ENCODE peak calls at places on chromosomes 12 and 14, in five cellular contexts. I, V, O, B and H are unnamed samples.

GRCh38 chr14:69663322-69663686 is 51.9 kb downstream of the SUSD6 start:
- DNase-seq in I (peak), V (peak), O (no peak), B (no peak), H (no peak)

GRCh38 chr12:6044082-6044481 is 80.4 kb downstream of the VWF start:
- DNase-seq in I (no peak), V (peak), O (no peak), B (no peak), H (no peak)

GRCh38 chr12:46332260-46332659 is 40.3 kb downstream of the SLC38A2 start:
- DNase-seq in I (no peak), V (peak), O (peak), B (peak), H (no peak)

GRCh38 chr12:106282457-106283097 is 20.0 kb upstream of the TCP11L2 start:
- DNase-seq in I (no peak), V (peak), O (peak), B (peak), H (no peak)

GRCh38 chr14:105272623-105273022 is 24.3 kb downstream of the BTBD6 start:
- DNase-seq in I (no peak), V (no peak), O (no peak), B (no peak), H (no peak)

GRCh38 chr14:39988939-39989338 is 556.7 kb upstream of the FBXO33 start:
- DNase-seq in I (no peak), V (peak), O (no peak), B (peak), H (no peak)

GRCh38 chr12:24197517-24197916 is 248.0 kb upstream of the SOX5 start:
- DNase-seq in I (no peak), V (no peak), O (no peak), B (no peak), H (no peak)

GRCh38 chr14:64654931-64655330 is 49.3 kb upstream of the PLEKHG3 start:
- DNase-seq in I (no peak), V (peak), O (no peak), B (no peak), H (no peak)

GRCh38 chr12:88393017-88393767 is 187.1 kb downstream of the KITLG start:
- DNase-seq in I (no peak), V (peak), O (peak), B (peak), H (no peak)

GRCh38 chr14:104472073-104472472 is 107.5 kb upstream of the C14orf180 start:
- DNase-seq in I (no peak), V (no peak), O (no peak), B (no peak), H (no peak)

GRCh38 chr14:64698899-64699298 is 5.3 kb upstream of the PLEKHG3 start:
- DNase-seq in I (peak), V (no peak), O (no peak), B (no peak), H (no peak)

GRCh38 chr14:96592591-96593388 is 90.6 kb downstream of the PAPOLA start:
- DNase-seq in I (peak), V (peak), O (peak), B (peak), H (no peak)

GRCh38 chr14:75299064-75299463 is 20.4 kb downstream of the FOS start:
- DNase-seq in I (peak), V (peak), O (no peak), B (peak), H (no peak)

GRCh38 chr12:5872745-5873144 is 72.3 kb downstream of the ANO2 start:
- DNase-seq in I (no peak), V (peak), O (peak), B (no peak), H (peak)

GRCh38 chr14:70281938-70282337 is 77.5 kb downstream of the COX16 start:
- DNase-seq in I (no peak), V (no peak), O (no peak), B (no peak), H (no peak)

GRCh38 chr12:4214912-4215861 is 58.4 kb upstream of the CCND2 start:
- DNase-seq in I (peak), V (no peak), O (no peak), B (peak), H (no peak)

GRCh38 chr14:49417790-49418189 is 168.4 kb downstream of the RPS29 start:
- DNase-seq in I (no peak), V (no peak), O (no peak), B (no peak), H (no peak)

GRCh38 chr12:119780786-119781434 is 96.2 kb downstream of the CIT start:
- DNase-seq in I (no peak), V (peak), O (peak), B (peak), H (no peak)

GRCh38 chr14:80973918-80974317 is 18.5 kb downstream of the TSHR start:
- DNase-seq in I (no peak), V (peak), O (no peak), B (no peak), H (no peak)

GRCh38 chr12:1834186-1834925 is 14.0 kb downstream of the LRTM2 start:
- DNase-seq in I (no peak), V (no peak), O (no peak), B (no peak), H (no peak)

GRCh38 chr12:3836641-3837040 is 36.6 kb downstream of the PARP11 start:
- DNase-seq in I (no peak), V (no peak), O (no peak), B (no peak), H (no peak)

GRCh38 chr14:65704412-65704811 is 291.9 kb downstream of the FUT8 start:
- DNase-seq in I (no peak), V (peak), O (peak), B (peak), H (no peak)

GRCh38 chr14:68476212-68476964 is 316.5 kb downstream of the ZFP36L1 start:
- DNase-seq in I (peak), V (peak), O (peak), B (peak), H (no peak)

GRCh38 chr12:46839964-46840363 is 14.2 kb upstream of the SLC38A4 start:
- DNase-seq in I (no peak), V (peak), O (peak), B (no peak), H (no peak)

GRCh38 chr14:104331871-104332605 is 193.7 kb downstream of the KIF26A start:
- DNase-seq in I (peak), V (no peak), O (no peak), B (no peak), H (no peak)

GRCh38 chr14:96564389-96564788 is 62.2 kb downstream of the PAPOLA start:
- DNase-seq in I (no peak), V (peak), O (no peak), B (peak), H (no peak)

GRCh38 chr14:32494566-32495434 is 165.7 kb downstream of the AKAP6 start:
- DNase-seq in I (no peak), V (peak), O (peak), B (no peak), H (no peak)
- H3K4me3 ChIP-seq in I (no peak), V (peak), O (peak), B (no peak), H (no peak)

GRCh38 chr14:51431741-51432140 is 191.7 kb downstream of the TMX1 start:
- DNase-seq in I (no peak), V (no peak), O (no peak), B (no peak), H (no peak)

GRCh38 chr14:51428981-51429380 is 188.9 kb downstream of the TMX1 start:
- DNase-seq in I (no peak), V (no peak), O (no peak), B (no peak), H (no peak)

GRCh38 chr14:51431033-51431709 is 191.1 kb downstream of the TMX1 start:
- DNase-seq in I (no peak), V (peak), O (no peak), B (peak), H (no peak)

GRCh38 chr14:51430600-51430999 is 190.6 kb downstream of the TMX1 start:
- DNase-seq in I (no peak), V (peak), O (no peak), B (no peak), H (no peak)

GRCh38 chr14:51430079-51430478 is 190.0 kb downstream of the TMX1 start:
- DNase-seq in I (no peak), V (peak), O (no peak), B (no peak), H (no peak)
- H3K4me3 ChIP-seq in I (no peak), V (peak), O (no peak), B (no peak), H (no peak)

DNA sequence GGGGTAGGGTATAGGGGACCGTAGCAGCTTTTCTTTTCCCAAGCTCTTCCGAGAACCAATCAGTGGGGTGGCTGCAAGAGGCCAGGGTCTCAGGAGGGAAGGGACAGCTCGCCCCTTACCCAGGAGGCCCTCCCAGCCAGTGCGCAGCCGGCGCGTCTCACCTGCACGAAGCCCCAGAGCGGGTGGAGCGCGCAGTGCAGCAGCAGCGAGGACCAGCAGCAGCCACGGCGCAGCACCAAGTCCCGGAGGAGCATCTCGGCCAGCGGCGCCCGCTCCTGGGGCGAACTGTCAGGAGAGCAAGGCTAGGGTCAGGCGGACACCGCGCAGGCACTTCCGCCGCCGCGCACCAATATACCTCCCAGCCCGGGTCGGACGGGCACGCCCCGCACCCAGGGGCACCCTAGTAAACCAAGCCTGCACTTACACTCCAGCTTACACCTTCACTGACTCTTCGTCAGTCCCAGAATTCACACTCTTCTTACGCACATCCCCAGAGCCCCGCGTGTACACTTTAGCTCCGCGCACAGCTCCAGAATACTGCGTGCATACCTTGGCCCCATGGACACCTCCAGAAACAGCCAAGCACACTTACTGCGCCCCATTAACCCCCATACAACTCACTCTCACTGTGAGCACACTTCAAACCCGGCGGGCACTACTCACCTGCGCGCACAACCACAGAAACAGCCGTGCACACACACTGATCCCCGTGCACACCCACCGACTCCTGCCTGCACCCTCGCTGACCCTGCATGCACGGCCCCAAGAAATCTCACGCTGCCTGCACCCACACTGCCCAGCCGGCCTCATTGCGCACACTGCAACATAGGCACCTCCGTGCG is 599 bp downstream of the PRIMA1 start:
- DNase-seq in I (no peak), V (no peak), O (no peak), B (no peak), H (no peak)
- H3K4me3 ChIP-seq in I (no peak), V (no peak), O (no peak), B (no peak), H (peak)

GRCh38 chr14:23068792-23069412 is 11.6 kb upstream of the CDH24 start:
- DNase-seq in I (peak), V (peak), O (peak), B (peak), H (no peak)

GRCh38 chr14:23071244-23071974 is 14.1 kb upstream of the CDH24 start:
- DNase-seq in I (peak), V (peak), O (peak), B (peak), H (peak)

GRCh38 chr14:23067847-23068791 is 10.8 kb upstream of the CDH24 start:
- DNase-seq in I (no peak), V (peak), O (no peak), B (no peak), H (peak)

GRCh38 chr14:23070262-23071129 is 13.2 kb upstream of the CDH24 start:
- DNase-seq in I (no peak), V (peak), O (no peak), B (no peak), H (no peak)

GRCh38 chr14:23069413-23069806 is 12.1 kb upstream of the CDH24 start:
- DNase-seq in I (no peak), V (no peak), O (no peak), B (no peak), H (no peak)
- H3K4me3 ChIP-seq in I (no peak), V (no peak), O (no peak), B (no peak), H (no peak)

GRCh38 chr14:91363776-91364523 is 53.7 kb downstream of the CCDC88C start:
- DNase-seq in I (no peak), V (no peak), O (no peak), B (no peak), H (no peak)
- H3K4me3 ChIP-seq in I (no peak), V (no peak), O (no peak), B (no peak), H (no peak)

DNA sequence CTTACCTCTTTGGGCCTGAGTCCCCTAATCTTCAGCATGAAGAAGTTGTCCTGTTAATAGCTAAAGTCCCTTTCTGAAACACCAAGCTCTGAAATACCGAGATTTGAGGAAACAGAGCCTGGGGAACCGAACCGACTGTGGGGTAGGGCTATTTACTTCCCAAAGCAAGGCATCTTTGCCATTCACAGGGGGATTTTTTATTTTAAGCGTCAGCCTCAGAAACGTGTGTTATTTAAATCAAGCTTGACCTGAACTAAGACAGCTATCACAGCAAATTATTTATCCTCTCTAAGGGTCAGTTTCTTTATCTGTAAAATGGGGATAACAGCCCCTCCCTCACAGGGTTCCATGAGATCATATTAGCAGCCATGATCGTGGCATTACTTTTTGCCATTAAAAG is 1.2 kb upstream of the CORO1C start:
- DNase-seq in I (no peak), V (no peak), O (no peak), B (no peak), H (no peak)
- H3K4me3 ChIP-seq in I (no peak), V (peak), O (peak), B (peak), H (peak)

GRCh38 chr12:51822261-51822616 is 26.3 kb downstream of the FIGNL2 start:
- DNase-seq in I (no peak), V (no peak), O (no peak), B (no peak), H (no peak)

GRCh38 chr12:51819851-51820720 is 28.4 kb downstream of the FIGNL2 start:
- DNase-seq in I (no peak), V (peak), O (no peak), B (no peak), H (no peak)

GRCh38 chr12:51820721-51821422 is 27.6 kb downstream of the FIGNL2 start:
- DNase-seq in I (no peak), V (peak), O (peak), B (peak), H (no peak)

GRCh38 chr12:51822956-51823355 is 25.6 kb downstream of the FIGNL2 start:
- DNase-seq in I (no peak), V (no peak), O (no peak), B (no peak), H (no peak)

GRCh38 chr12:51821423-51822260 is 26.9 kb downstream of the FIGNL2 start:
- DNase-seq in I (no peak), V (peak), O (no peak), B (no peak), H (no peak)
- H3K4me3 ChIP-seq in I (no peak), V (peak), O (peak), B (peak), H (peak)

DNA sequence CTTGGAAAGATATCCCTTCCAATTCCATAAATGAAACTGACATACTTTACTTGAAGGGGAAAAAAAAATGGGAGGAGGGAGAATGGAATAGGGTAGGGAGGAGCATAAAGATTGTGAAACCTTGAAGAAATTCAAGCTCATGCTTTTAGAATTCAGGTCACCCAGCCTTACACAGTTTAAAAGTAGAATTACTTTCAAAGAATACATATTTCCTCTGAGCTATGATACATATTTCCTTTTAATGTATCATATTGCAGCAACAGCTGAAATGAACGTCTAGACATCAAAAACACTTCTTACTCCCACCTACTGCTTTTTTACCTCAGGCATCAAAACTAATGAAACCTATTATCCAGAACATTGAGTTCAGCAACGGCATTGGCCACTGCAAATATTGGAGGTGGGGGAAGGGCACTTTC is 156.0 kb downstream of the MED13L start:
- DNase-seq in I (no peak), V (peak), O (peak), B (peak), H (no peak)
- H3K4me3 ChIP-seq in I (no peak), V (peak), O (no peak), B (peak), H (no peak)

DNA sequence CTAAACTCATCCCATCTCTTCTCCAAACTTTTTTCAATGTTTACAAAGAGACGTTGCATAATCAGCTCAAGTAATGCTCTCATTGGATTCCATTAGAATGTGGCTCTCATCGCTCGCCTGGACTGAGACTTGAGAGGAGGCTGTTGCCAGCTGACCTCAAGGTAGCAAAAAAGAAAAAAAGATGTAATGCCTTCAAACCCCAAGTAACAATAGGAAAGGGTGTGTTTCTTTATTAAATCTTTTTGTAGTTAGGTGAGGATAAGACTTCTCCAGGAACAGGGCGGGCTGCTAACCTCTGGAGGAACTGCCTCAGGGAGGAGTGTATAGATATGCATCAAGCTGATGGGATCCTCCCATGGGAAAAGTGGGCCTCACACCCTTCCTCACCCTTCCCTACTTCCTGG is 956 bp upstream of the PTHLH start:
- DNase-seq in I (no peak), V (peak), O (peak), B (no peak), H (no peak)
- H3K4me3 ChIP-seq in I (no peak), V (no peak), O (no peak), B (no peak), H (no peak)